ENCODE peak calls at places on chromosomes 3 and 15, in seven cellular contexts. N is suprapubic skin, E is Peyer's patch, Y is body of pancreas, M is A549, T is HCT116, G is breast epithelium. D is an unnamed sample.

GRCh38 chr15:68700395-68701123 is 120.1 kb downstream of the ANP32A start:
- DNase-seq in N (no peak), E (no peak), Y (no peak), M (no peak), T (no peak), G (no peak), D (peak)

GRCh38 chr15:58715266-58715917 is 34.1 kb downstream of the ADAM10 start:
- DNase-seq in N (no peak), E (no peak), Y (no peak), M (no peak), T (no peak), G (no peak), D (no peak)

GRCh38 chr3:142502187-142502985 is 54.5 kb upstream of the XRN1 start:
- DNase-seq in N (no peak), E (no peak), Y (no peak), M (no peak), T (no peak), G (no peak), D (no peak)

GRCh38 chr3:172129868-172130751 is 90.7 kb downstream of the FNDC3B start:
- DNase-seq in N (peak), E (peak), Y (peak), M (peak), T (peak), G (peak), D (peak)

GRCh38 chr15:83285979-83286553 is 1.6 kb upstream of the BNC1 start:
- DNase-seq in N (no peak), E (no peak), Y (no peak), M (peak), T (no peak), G (no peak), D (peak)

GRCh38 chr3:36165509-36165908 is 214.8 kb upstream of the STAC start:
- DNase-seq in N (no peak), E (no peak), Y (no peak), M (no peak), T (no peak), G (no peak), D (no peak)

GRCh38 chr3:138946554-138947302 is at the start of the genes FOXL2 and FOXL2NB:
- DNase-seq in N (peak), E (no peak), Y (peak), M (peak), T (no peak), G (no peak), D (peak)

GRCh38 chr3:40572588-40572987 is 47.8 kb downstream of the ZNF621 start:
- DNase-seq in N (no peak), E (no peak), Y (no peak), M (no peak), T (no peak), G (no peak), D (no peak)

GRCh38 chr15:39287322-39288195 is 293.3 kb upstream of the THBS1 start:
- DNase-seq in N (no peak), E (no peak), Y (peak), M (no peak), T (no peak), G (peak), D (peak)

GRCh38 chr3:122245513-122246174 is 62.2 kb downstream of the CASR start:
- DNase-seq in N (no peak), E (no peak), Y (no peak), M (peak), T (no peak), G (no peak), D (no peak)

GRCh38 chr3:194852345-194852744 is 166.7 kb downstream of the FAM43A start:
- DNase-seq in N (no peak), E (no peak), Y (no peak), M (no peak), T (no peak), G (no peak), D (no peak)

GRCh38 chr15:41283653-41284424 is 48.6 kb downstream of the OIP5 start:
- DNase-seq in N (peak), E (peak), Y (peak), M (peak), T (peak), G (peak), D (peak)

GRCh38 chr3:138188013-138188352 is 882 bp downstream of the ARMC8 start:
- DNase-seq in N (no peak), E (no peak), Y (no peak), M (no peak), T (no peak), G (no peak), D (peak)

GRCh38 chr3:66396888-66397287 is 103.9 kb downstream of the LRIG1 start:
- DNase-seq in N (peak), E (no peak), Y (peak), M (no peak), T (no peak), G (no peak), D (no peak)

GRCh38 chr3:154615451-154615850 is 185.5 kb upstream of the GPR149 start:
- DNase-seq in N (no peak), E (no peak), Y (no peak), M (no peak), T (no peak), G (no peak), D (no peak)

GRCh38 chr3:4814904-4815574 is 164.2 kb upstream of the BHLHE40 start:
- DNase-seq in N (no peak), E (no peak), Y (no peak), M (no peak), T (no peak), G (no peak), D (no peak)

GRCh38 chr15:85402195-85402921 is 22.0 kb downstream of the AKAP13 start:
- DNase-seq in N (no peak), E (no peak), Y (no peak), M (no peak), T (no peak), G (no peak), D (no peak)

GRCh38 chr3:140602781-140603180 is 75.1 kb upstream of the TRIM42 start:
- DNase-seq in N (no peak), E (no peak), Y (no peak), M (no peak), T (no peak), G (no peak), D (no peak)

GRCh38 chr3:190716961-190717360 is 145.5 kb downstream of the GMNC start:
- DNase-seq in N (no peak), E (no peak), Y (no peak), M (no peak), T (no peak), G (no peak), D (no peak)

GRCh38 chr15:72153269-72153668 is 35.1 kb downstream of the SENP8 start:
- DNase-seq in N (no peak), E (no peak), Y (no peak), M (no peak), T (no peak), G (no peak), D (no peak)

GRCh38 chr15:49438970-49439631 is 16.1 kb downstream of the FGF7 start:
- DNase-seq in N (no peak), E (peak), Y (no peak), M (no peak), T (no peak), G (no peak), D (no peak)

GRCh38 chr3:183300996-183301562 is 48.0 kb downstream of the B3GNT5 start:
- DNase-seq in N (no peak), E (no peak), Y (no peak), M (no peak), T (no peak), G (no peak), D (no peak)

GRCh38 chr3:115550285-115550741 is 73.0 kb upstream of the GAP43 start:
- DNase-seq in N (no peak), E (no peak), Y (no peak), M (no peak), T (no peak), G (no peak), D (no peak)

GRCh38 chr3:66416556-66417304 is 84.1 kb downstream of the LRIG1 start:
- DNase-seq in N (no peak), E (no peak), Y (no peak), M (no peak), T (no peak), G (no peak), D (no peak)

GRCh38 chr15:69474846-69475455 is 22.3 kb downstream of the RPLP1 start:
- DNase-seq in N (no peak), E (no peak), Y (no peak), M (peak), T (no peak), G (peak), D (no peak)

GRCh38 chr3:7275396-7275795 is 414.5 kb downstream of the GRM7 start:
- DNase-seq in N (no peak), E (no peak), Y (no peak), M (no peak), T (no peak), G (no peak), D (no peak)

GRCh38 chr15:77031376-77032050 is 36.6 kb downstream of the PSTPIP1 start:
- DNase-seq in N (peak), E (peak), Y (no peak), M (no peak), T (no peak), G (no peak), D (no peak)

GRCh38 chr3:108281670-108282069 is 14.7 kb upstream of the HHLA2 start:
- DNase-seq in N (no peak), E (no peak), Y (no peak), M (no peak), T (no peak), G (no peak), D (no peak)

GRCh38 chr3:31648286-31648968 is 115.7 kb downstream of the STT3B start:
- DNase-seq in N (no peak), E (no peak), Y (no peak), M (no peak), T (no peak), G (no peak), D (no peak)

GRCh38 chr3:14534379-14535191 is 5.6 kb downstream of the GRIP2 start:
- DNase-seq in N (no peak), E (no peak), Y (no peak), M (no peak), T (no peak), G (no peak), D (no peak)

GRCh38 chr15:101054991-101055390 is 135.8 kb downstream of the LRRK1 start:
- DNase-seq in N (peak), E (no peak), Y (no peak), M (no peak), T (no peak), G (no peak), D (no peak)

GRCh38 chr3:172102123-172102882 is 62.9 kb downstream of the FNDC3B start:
- DNase-seq in N (no peak), E (peak), Y (peak), M (no peak), T (no peak), G (no peak), D (no peak)

GRCh38 chr15:33425149-33425548 is 114.4 kb downstream of the RYR3 start:
- DNase-seq in N (no peak), E (no peak), Y (no peak), M (no peak), T (no peak), G (no peak), D (no peak)

GRCh38 chr3:127951276-127951675 is 36.2 kb downstream of the KBTBD12 start:
- DNase-seq in N (no peak), E (no peak), Y (peak), M (no peak), T (no peak), G (no peak), D (no peak)

GRCh38 chr3:174439621-174440349 is 419.3 kb upstream of the NAALADL2 start:
- DNase-seq in N (no peak), E (no peak), Y (peak), M (peak), T (peak), G (peak), D (peak)

GRCh38 chr15:99059010-99059981 is 45.6 kb upstream of the SYNM start:
- DNase-seq in N (peak), E (peak), Y (peak), M (peak), T (peak), G (peak), D (peak)
- TF ChIP-seq POLR2A in N (no peak), E (no peak), Y (no peak), M (peak), T (no peak), G (no peak), D (peak)

DNA sequence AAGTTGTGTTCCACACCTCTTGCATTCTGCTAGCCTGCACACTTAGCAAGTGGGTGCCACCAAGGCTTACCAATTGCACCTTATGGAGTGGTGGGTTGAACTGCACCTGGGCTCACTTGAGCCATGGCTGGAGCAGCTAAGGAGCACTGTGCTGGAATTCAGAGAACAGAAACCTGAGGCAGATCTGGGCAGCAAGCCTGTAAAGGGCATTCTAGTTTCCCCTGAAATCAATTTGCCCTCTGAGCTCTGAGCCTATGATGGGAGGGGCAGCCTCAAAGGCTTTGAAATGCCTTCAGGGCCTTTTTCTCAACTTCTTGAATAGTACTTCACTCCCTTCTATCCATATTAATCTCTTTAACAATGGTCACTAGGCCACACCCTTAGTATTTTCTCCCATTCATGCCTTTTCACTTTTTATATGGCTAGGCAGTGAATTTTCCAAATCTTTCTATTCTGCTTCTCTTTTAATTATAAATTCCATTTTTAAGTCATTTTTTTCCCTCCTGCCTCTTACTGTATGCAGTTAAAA is 17.9 kb downstream of the BTLA start:
- DNase-seq in N (no peak), E (no peak), Y (no peak), M (no peak), T (no peak), G (no peak), D (no peak)
- TF ChIP-seq POLR2A in N (no peak), E (no peak), Y (no peak), M (no peak), T (no peak), G (no peak), D (no peak)

GRCh38 chr15:97836003-97836402 is 124.5 kb upstream of the ARRDC4 start:
- DNase-seq in N (no peak), E (no peak), Y (no peak), M (no peak), T (no peak), G (no peak), D (no peak)

GRCh38 chr15:97840501-97840900 is 120.0 kb upstream of the ARRDC4 start:
- DNase-seq in N (no peak), E (no peak), Y (no peak), M (no peak), T (no peak), G (no peak), D (no peak)

GRCh38 chr15:97841558-97841957 is 118.9 kb upstream of the ARRDC4 start:
- DNase-seq in N (no peak), E (no peak), Y (no peak), M (no peak), T (no peak), G (no peak), D (no peak)
- TF ChIP-seq POLR2A in N (no peak), E (no peak), Y (no peak), M (no peak), T (no peak), G (no peak), D (no peak)

GRCh38 chr3:61562042-61562809 is 855 bp downstream of the PTPRG start:
- DNase-seq in N (no peak), E (no peak), Y (peak), M (peak), T (no peak), G (no peak), D (no peak)

GRCh38 chr3:61563614-61564404 is 2.4 kb downstream of the PTPRG start:
- DNase-seq in N (no peak), E (no peak), Y (no peak), M (no peak), T (no peak), G (no peak), D (no peak)

GRCh38 chr3:61565569-61565968 is 4.2 kb downstream of the PTPRG start:
- DNase-seq in N (no peak), E (no peak), Y (no peak), M (no peak), T (no peak), G (no peak), D (no peak)

GRCh38 chr3:61562810-61563613 is 1.6 kb downstream of the PTPRG start:
- DNase-seq in N (no peak), E (no peak), Y (peak), M (no peak), T (no peak), G (no peak), D (no peak)

DNA sequence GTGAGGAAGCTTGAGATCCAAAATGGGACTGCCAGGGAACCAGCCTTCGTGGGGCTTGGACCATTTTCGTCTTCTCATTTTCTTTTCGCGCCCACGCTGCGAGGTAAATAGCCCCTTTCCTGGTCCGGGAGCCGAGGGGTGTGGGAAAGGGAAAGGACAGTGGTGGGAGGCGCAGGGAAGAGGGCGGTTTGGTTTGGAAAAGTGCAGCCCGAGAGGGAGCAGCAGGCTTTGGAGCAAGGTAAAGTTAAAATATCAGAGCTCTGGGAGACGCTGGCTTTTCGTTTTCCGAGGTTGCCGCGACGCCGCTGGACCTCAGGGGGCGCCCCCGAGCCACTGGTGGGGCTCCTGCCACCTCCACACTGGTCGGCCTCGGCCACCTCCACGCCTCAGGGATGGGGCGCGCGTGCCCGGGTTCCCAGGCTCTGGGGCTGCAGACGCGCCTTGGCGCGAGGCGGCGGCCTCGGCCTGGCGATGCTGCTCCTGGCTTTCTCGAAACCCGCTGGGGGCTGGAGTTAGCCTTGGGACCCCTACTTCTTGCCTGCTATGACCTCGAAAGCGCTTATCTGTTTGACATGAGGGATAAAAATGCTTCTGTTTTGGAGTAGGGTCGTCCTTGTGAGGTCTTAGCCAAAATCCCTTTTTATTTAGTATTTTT is 3.2 kb downstream of the PTPRG start:
- DNase-seq in N (peak), E (no peak), Y (peak), M (no peak), T (no peak), G (peak), D (peak)
- TF ChIP-seq POLR2A in N (no peak), E (no peak), Y (no peak), M (no peak), T (no peak), G (no peak), D (no peak)

DNA sequence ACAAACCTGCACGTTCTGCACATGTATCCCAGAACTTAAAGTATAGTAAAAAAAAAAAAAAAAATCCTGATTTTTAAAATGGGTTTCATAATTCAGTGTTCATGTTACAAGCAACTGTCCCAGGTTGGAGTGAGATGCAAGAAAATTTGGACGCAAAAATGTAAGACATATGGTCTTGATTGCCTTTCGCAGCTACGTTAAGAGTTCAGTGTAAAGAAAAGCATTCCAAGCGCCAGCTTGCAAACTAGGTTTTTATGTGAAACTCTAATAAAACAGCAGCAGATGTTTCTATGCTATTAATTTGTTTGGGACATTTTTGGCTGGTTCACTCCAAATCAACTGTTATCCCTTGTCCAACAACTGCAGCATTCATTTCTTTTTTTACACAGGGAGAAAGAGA is 957.9 kb downstream of the ROBO1 start:
- DNase-seq in N (no peak), E (no peak), Y (no peak), M (no peak), T (no peak), G (no peak), D (no peak)
- TF ChIP-seq POLR2A in N (no peak), E (no peak), Y (no peak), M (no peak), T (no peak), G (no peak), D (no peak)

DNA sequence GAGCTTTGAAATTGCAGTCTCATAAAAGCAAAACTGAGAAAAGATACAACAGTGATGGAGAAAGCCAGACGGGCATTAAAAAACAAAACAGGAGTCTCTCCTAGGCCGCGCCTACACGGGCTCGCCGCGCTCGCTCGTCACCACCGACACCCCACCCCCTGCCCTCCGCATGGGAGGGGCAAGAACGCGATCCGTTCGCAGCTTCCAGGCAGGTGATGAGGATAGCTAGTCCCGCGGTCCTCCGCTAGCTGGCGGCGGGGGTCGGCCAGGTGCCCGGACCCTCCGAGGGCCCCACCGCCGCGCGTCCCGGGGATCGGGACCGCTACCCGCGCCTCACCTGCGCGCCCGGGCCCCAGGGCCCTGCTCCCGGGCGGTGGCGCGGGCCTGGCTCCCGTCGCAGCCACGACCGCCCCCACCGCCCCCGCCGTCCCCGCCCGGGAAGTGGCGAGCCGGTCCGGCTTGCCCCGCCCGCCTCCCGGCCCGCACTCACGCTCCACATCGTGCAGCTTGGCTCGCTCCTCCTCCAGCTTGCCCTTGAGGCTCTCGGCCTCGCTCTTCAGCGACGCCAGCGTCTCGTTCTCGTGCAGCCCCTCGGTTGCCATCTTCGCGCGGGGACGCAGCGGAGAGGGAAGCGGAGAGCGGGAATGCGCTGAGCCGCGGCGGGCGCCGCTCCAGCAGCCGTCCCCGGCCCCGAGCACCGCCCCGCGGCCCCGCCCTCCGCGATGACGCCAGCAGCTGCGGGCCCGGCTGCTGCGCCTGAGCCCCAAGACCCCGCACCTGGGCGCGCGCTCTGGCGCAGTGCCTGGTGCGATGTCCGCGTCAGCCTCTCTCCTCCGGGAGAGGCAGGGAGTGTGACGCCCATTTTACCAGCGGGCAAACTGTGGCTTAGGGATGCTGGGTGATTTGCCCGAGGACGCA is 11.7 kb downstream of the GNB5 start:
- DNase-seq in N (peak), E (peak), Y (peak), M (peak), T (peak), G (peak), D (peak)
- TF ChIP-seq POLR2A in N (no peak), E (peak), Y (peak), M (peak), T (peak), G (peak), D (peak)